ENCODE peak calls at places on chromosomes 16 and 17, in four cellular contexts. One of them, this sample, is unnamed.

GRCh38 chr17:2842464-2842863 is 46.2 kb downstream of the RAP1GAP2 start:
- DNase-seq in AG04449: no peak
- DNase-seq in lower leg skin: no peak
- DNase-seq in SK-N-SH: no peak
- DNase-seq in this sample: no peak

GRCh38 chr16:27225536-27226360 is 22.4 kb downstream of the KDM8 start:
- DNase-seq in AG04449: no peak
- DNase-seq in lower leg skin: no peak
- DNase-seq in SK-N-SH: no peak
- DNase-seq in this sample: no peak

GRCh38 chr17:53061446-53061845 is 761.3 kb upstream of the KIF2B start:
- DNase-seq in AG04449: no peak
- DNase-seq in lower leg skin: no peak
- DNase-seq in SK-N-SH: no peak
- DNase-seq in this sample: no peak

GRCh38 chr17:78962345-78962983 is 17.3 kb downstream of the LGALS3BP start:
- DNase-seq in AG04449: no peak
- DNase-seq in lower leg skin: no peak
- DNase-seq in SK-N-SH: peak; percentile 39
- DNase-seq in this sample: no peak

GRCh38 chr17:79230576-79230975 is 156.0 kb downstream of the ENGASE start:
- DNase-seq in AG04449: no peak
- DNase-seq in lower leg skin: no peak
- DNase-seq in SK-N-SH: no peak
- DNase-seq in this sample: no peak

GRCh38 chr17:82868715-82869131 is 28.9 kb upstream of the ZNF750 start:
- DNase-seq in AG04449: no peak
- DNase-seq in lower leg skin: no peak
- DNase-seq in SK-N-SH: no peak
- DNase-seq in this sample: no peak

GRCh38 chr17:57541472-57542394 is 203.4 kb downstream of the CCDC182 start:
- DNase-seq in AG04449: no peak
- DNase-seq in lower leg skin: peak; percentile 26
- DNase-seq in SK-N-SH: peak; percentile 76
- DNase-seq in this sample: no peak

GRCh38 chr16:89506791-89507191 is 1.4 kb upstream of the SPG7 start:
- DNase-seq in AG04449: no peak
- DNase-seq in lower leg skin: no peak
- DNase-seq in SK-N-SH: no peak
- DNase-seq in this sample: no peak

GRCh38 chr16:1258906-1259759 is 3.3 kb downstream of the TPSD1 start:
- DNase-seq in AG04449: no peak
- DNase-seq in lower leg skin: no peak
- DNase-seq in SK-N-SH: peak; percentile 44
- DNase-seq in this sample: no peak

GRCh38 chr17:71765437-71765836 is 355.4 kb upstream of the SOX9 start:
- DNase-seq in AG04449: no peak
- DNase-seq in lower leg skin: no peak
- DNase-seq in SK-N-SH: no peak
- DNase-seq in this sample: no peak

GRCh38 chr16:49821614-49822282 is 34.2 kb downstream of the ZNF423 start:
- DNase-seq in AG04449: no peak
- DNase-seq in lower leg skin: no peak
- DNase-seq in SK-N-SH: peak; percentile 64
- DNase-seq in this sample: no peak

GRCh38 chr17:81687770-81688541 is 4.1 kb downstream of the HGS start:
- DNase-seq in AG04449: no peak
- DNase-seq in lower leg skin: no peak
- DNase-seq in SK-N-SH: peak; percentile 19
- DNase-seq in this sample: no peak
- TF ChIP-seq CTCF in AG04449: no peak
- TF ChIP-seq CTCF in lower leg skin: no peak
- TF ChIP-seq CTCF in SK-N-SH: no peak
- TF ChIP-seq CTCF in this sample: no peak

GRCh38 chr17:62380253-62380652 is at the start of gene EFCAB3:
- DNase-seq in AG04449: no peak
- DNase-seq in lower leg skin: no peak
- DNase-seq in SK-N-SH: no peak
- DNase-seq in this sample: no peak
- TF ChIP-seq CTCF in AG04449: no peak
- TF ChIP-seq CTCF in lower leg skin: no peak
- TF ChIP-seq CTCF in SK-N-SH: no peak
- TF ChIP-seq CTCF in this sample: no peak

GRCh38 chr17:39863244-39863917 is 731 bp downstream of the IKZF3 start:
- DNase-seq in AG04449: no peak
- DNase-seq in lower leg skin: no peak
- DNase-seq in SK-N-SH: no peak
- DNase-seq in this sample: no peak

GRCh38 chr17:39867084-39867890 is 715 bp upstream of the ZPBP2 start:
- DNase-seq in AG04449: no peak
- DNase-seq in lower leg skin: no peak
- DNase-seq in SK-N-SH: no peak
- DNase-seq in this sample: no peak

GRCh38 chr17:39866013-39866730 is 1.8 kb upstream of the ZPBP2 start:
- DNase-seq in AG04449: no peak
- DNase-seq in lower leg skin: no peak
- DNase-seq in SK-N-SH: no peak
- DNase-seq in this sample: no peak

GRCh38 chr17:39861235-39861634 is 2.9 kb downstream of the IKZF3 start:
- DNase-seq in AG04449: no peak
- DNase-seq in lower leg skin: no peak
- DNase-seq in SK-N-SH: no peak
- DNase-seq in this sample: no peak

GRCh38 chr17:39863918-39864746 is at the start of gene IKZF3:
- DNase-seq in AG04449: no peak
- DNase-seq in lower leg skin: peak; percentile 15
- DNase-seq in SK-N-SH: peak; percentile 78
- DNase-seq in this sample: no peak
- TF ChIP-seq CTCF in AG04449: no peak
- TF ChIP-seq CTCF in lower leg skin: no peak
- TF ChIP-seq CTCF in SK-N-SH: no peak
- TF ChIP-seq CTCF in this sample: no peak

GRCh38 chr16:58002411-58002790 is 1.2 kb downstream of the USB1 start:
- DNase-seq in AG04449: no peak
- DNase-seq in lower leg skin: no peak
- DNase-seq in SK-N-SH: no peak
- DNase-seq in this sample: no peak
- TF ChIP-seq CTCF in AG04449: no peak
- TF ChIP-seq CTCF in lower leg skin: no peak
- TF ChIP-seq CTCF in SK-N-SH: no peak
- TF ChIP-seq CTCF in this sample: no peak

DNA sequence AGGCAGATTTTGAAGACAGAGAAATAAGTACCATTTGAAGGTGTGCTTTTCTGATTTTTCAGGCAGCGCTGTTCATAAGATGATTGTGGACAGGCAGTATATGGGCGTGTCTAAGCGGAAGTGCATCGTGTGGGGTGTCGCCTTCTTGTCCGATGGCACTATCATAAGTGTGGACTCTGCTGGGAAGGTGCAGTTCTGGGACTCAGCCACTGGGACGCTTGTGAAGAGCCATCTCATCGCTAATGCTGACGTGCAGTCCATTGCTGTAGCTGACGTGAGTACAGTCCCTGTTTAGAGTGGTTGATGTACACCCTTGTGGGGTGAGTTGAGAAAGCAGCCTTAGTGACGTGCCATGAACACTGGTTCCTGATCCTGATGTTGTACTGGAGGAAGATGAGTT is 10.7 kb downstream of the UTP4 start:
- DNase-seq in AG04449: no peak
- DNase-seq in lower leg skin: no peak
- DNase-seq in SK-N-SH: peak; percentile 31
- DNase-seq in this sample: no peak
- TF ChIP-seq CTCF in AG04449: no peak
- TF ChIP-seq CTCF in lower leg skin: no peak
- TF ChIP-seq CTCF in SK-N-SH: peak; percentile 28
- TF ChIP-seq CTCF in this sample: no peak

DNA sequence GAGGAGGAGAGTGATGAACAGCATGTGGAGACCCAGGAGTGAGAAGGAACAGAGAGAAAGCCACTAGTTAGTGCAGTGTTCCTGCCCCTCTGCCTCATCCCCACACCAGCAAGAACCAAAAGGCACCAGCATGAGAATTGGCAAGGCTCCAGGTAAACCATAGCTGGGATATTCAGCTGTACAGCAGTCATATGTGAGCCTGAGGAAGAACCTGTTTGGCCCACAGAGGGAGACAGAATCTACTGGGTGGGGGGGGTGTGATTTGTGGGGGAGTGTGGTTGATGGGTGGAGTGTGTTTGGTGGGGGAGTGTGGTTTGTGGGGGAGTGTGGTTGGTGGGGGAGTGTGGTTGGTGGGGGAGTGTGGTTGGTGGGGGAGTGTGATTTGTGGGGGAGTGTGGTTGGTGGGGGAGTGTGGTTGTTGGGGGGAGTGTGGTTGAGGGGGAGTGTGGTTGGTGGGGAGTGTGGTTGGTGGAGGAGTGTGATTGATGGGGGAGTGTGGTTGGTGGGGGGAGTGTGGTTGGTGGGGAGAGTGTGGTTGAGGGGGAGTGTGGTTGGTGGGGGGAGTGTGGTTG is 19.4 kb downstream of the MINK1 start:
- DNase-seq in AG04449: no peak
- DNase-seq in lower leg skin: no peak
- DNase-seq in SK-N-SH: peak; percentile 48
- DNase-seq in this sample: no peak
- TF ChIP-seq CTCF in AG04449: no peak
- TF ChIP-seq CTCF in lower leg skin: no peak
- TF ChIP-seq CTCF in SK-N-SH: no peak
- TF ChIP-seq CTCF in this sample: no peak

GRCh38 chr17:54968259-54968953 is at the start of the genes COX11 and STXBP4:
- DNase-seq in AG04449: peak; percentile 75
- DNase-seq in lower leg skin: peak; percentile 94
- DNase-seq in SK-N-SH: peak; percentile 97
- DNase-seq in this sample: peak; percentile 92
- TF ChIP-seq CTCF in AG04449: peak; percentile 35
- TF ChIP-seq CTCF in lower leg skin: peak; percentile 5
- TF ChIP-seq CTCF in SK-N-SH: peak; percentile 64
- TF ChIP-seq CTCF in this sample: no peak

GRCh38 chr17:33689725-33690124 is 396.6 kb upstream of the ASIC2 start:
- DNase-seq in AG04449: no peak
- DNase-seq in lower leg skin: no peak
- DNase-seq in SK-N-SH: no peak
- DNase-seq in this sample: no peak
- TF ChIP-seq CTCF in AG04449: no peak
- TF ChIP-seq CTCF in lower leg skin: no peak
- TF ChIP-seq CTCF in SK-N-SH: no peak
- TF ChIP-seq CTCF in this sample: no peak

GRCh38 chr16:47873434-47873833 is 282.4 kb downstream of the ABCC12 start:
- DNase-seq in AG04449: no peak
- DNase-seq in lower leg skin: no peak
- DNase-seq in SK-N-SH: no peak
- DNase-seq in this sample: no peak
- TF ChIP-seq CTCF in AG04449: peak; percentile 25
- TF ChIP-seq CTCF in lower leg skin: no peak
- TF ChIP-seq CTCF in SK-N-SH: peak; percentile 46
- TF ChIP-seq CTCF in this sample: peak; percentile 14

GRCh38 chr16:87457051-87457611 is 35.7 kb downstream of the ZCCHC14 start:
- DNase-seq in AG04449: no peak
- DNase-seq in lower leg skin: no peak
- DNase-seq in SK-N-SH: peak; percentile 36
- DNase-seq in this sample: no peak
- TF ChIP-seq CTCF in AG04449: no peak
- TF ChIP-seq CTCF in lower leg skin: no peak
- TF ChIP-seq CTCF in SK-N-SH: no peak
- TF ChIP-seq CTCF in this sample: no peak

This sample was measured in AG09319.